ENCODE peak calls at places on chromosomes 12 and 14, in four cellular contexts. A is NCI-H446, O is substantia nigra, Q is NCI-H2081. W is an unnamed sample.

GRCh38 chr14:100027771-100028490 is 37.3 kb upstream of the EVL start:
- DNase-seq in Q (no peak), A (no peak), O (no peak), W (no peak)

GRCh38 chr14:61145903-61146411 is 135.2 kb downstream of the TMEM30B start:
- DNase-seq in A (peak), O (no peak), Q (peak), W (no peak)

GRCh38 chr12:24025153-24025798 is 75.8 kb upstream of the SOX5 start:
- DNase-seq in Q (peak), A (peak), O (no peak), W (no peak)

GRCh38 chr12:19737019-19737418 is 297.7 kb downstream of the AEBP2 start:
- DNase-seq in A (no peak), Q (no peak), O (no peak), W (no peak)

GRCh38 chr14:99188721-99189120 is 83.3 kb downstream of the BCL11B start:
- DNase-seq in Q (no peak), O (no peak), A (no peak), W (peak)

GRCh38 chr12:120012067-120012621 is 23.1 kb downstream of the BICDL1 start:
- DNase-seq in Q (peak), O (no peak), A (no peak), W (peak)

GRCh38 chr12:30898846-30899245 is 27.7 kb upstream of the TSPAN11 start:
- DNase-seq in A (no peak), Q (no peak), O (no peak), W (no peak)

GRCh38 chr12:9731393-9731792 is 1.5 kb downstream of the CLECL1 start:
- DNase-seq in A (no peak), O (no peak), Q (no peak), W (no peak)

GRCh38 chr14:76810953-76811400 is 1.7 kb downstream of the ANGEL1 start:
- DNase-seq in Q (no peak), O (peak), A (peak), W (no peak)

GRCh38 chr14:77641207-77641533 is 24.7 kb upstream of the SPTLC2 start:
- DNase-seq in A (no peak), Q (no peak), O (no peak), W (no peak)

GRCh38 chr14:89544636-89545301 is 127.7 kb upstream of the FOXN3 start:
- DNase-seq in A (no peak), Q (no peak), O (no peak), W (no peak)

W was measured in T-helper 2 cell treated with Interferon-gamma antibody and Interleukin-4, amounts not matched to agents 5 μg/mL and 100 μg/mL, for 36 hours.